ENCODE peak calls at places on chromosomes 5 and 9, in nine cellular contexts. W, F, Y, A, K, T, N, H and U are unnamed samples.

GRCh38 chr5:2697446-2698200 is 53.9 kb downstream of the IRX2 start:
- DNase-seq in W (no peak), F (no peak), Y (no peak), A (no peak), K (no peak), T (no peak), N (no peak), H (no peak), U (no peak)

GRCh38 chr5:8825161-8825757 is 720.6 kb downstream of the SEMA5A start:
- DNase-seq in W (no peak), F (no peak), Y (no peak), A (no peak), K (no peak), T (no peak), N (no peak), H (no peak), U (peak)

GRCh38 chr5:10507575-10508024 is 56.3 kb upstream of the ANKRD33B start:
- DNase-seq in W (no peak), F (no peak), Y (no peak), A (no peak), K (no peak), T (no peak), N (no peak), H (no peak), U (no peak)

GRCh38 chr5:37495668-37496067 is 116.5 kb downstream of the WDR70 start:
- DNase-seq in W (no peak), F (no peak), Y (no peak), A (no peak), K (no peak), T (no peak), N (no peak), H (no peak), U (no peak)

GRCh38 chr5:79956173-79956670 is 34.8 kb downstream of the MTX3 start:
- DNase-seq in W (no peak), F (no peak), Y (no peak), A (no peak), K (no peak), T (no peak), N (no peak), H (no peak), U (no peak)

GRCh38 chr9:131436386-131436785 is 42.5 kb downstream of the PRRC2B start:
- DNase-seq in W (no peak), F (no peak), Y (no peak), A (no peak), K (no peak), T (no peak), N (no peak), H (no peak), U (no peak)

GRCh38 chr5:160539431-160539830 is 117.8 kb downstream of the PTTG1 start:
- DNase-seq in W (no peak), F (no peak), Y (no peak), A (peak), K (no peak), T (no peak), N (no peak), H (no peak), U (no peak)

GRCh38 chr9:74528207-74528606 is 31.1 kb downstream of the RORB start:
- DNase-seq in W (no peak), F (no peak), Y (no peak), A (no peak), K (no peak), T (no peak), N (no peak), H (no peak), U (no peak)

GRCh38 chr5:167802755-167803431 is 488.6 kb upstream of the WWC1 start:
- DNase-seq in W (no peak), F (no peak), Y (no peak), A (no peak), K (peak), T (no peak), N (no peak), H (no peak), U (no peak)

GRCh38 chr9:88802533-88802932 is 188.7 kb upstream of the S1PR3 start:
- DNase-seq in W (no peak), F (no peak), Y (no peak), A (no peak), K (no peak), T (no peak), N (no peak), H (no peak), U (no peak)

GRCh38 chr9:131657890-131658752 is 81.8 kb downstream of the RAPGEF1 start:
- DNase-seq in W (no peak), F (no peak), Y (no peak), A (no peak), K (no peak), T (no peak), N (no peak), H (no peak), U (no peak)

GRCh38 chr9:3271157-3271556 is 254.6 kb downstream of the RFX3 start:
- DNase-seq in W (no peak), F (no peak), Y (no peak), A (no peak), K (no peak), T (no peak), N (no peak), H (no peak), U (no peak)

GRCh38 chr5:74977475-74977874 is 74.9 kb downstream of the GCNT4 start:
- DNase-seq in W (no peak), F (no peak), Y (no peak), A (no peak), K (no peak), T (no peak), N (no peak), H (no peak), U (no peak)

GRCh38 chr5:14313986-14314690 is 171.0 kb downstream of the TRIO start:
- DNase-seq in W (no peak), F (no peak), Y (no peak), A (no peak), K (no peak), T (no peak), N (no peak), H (no peak), U (no peak)